ENCODE peak calls at places on chromosomes 11 and 22, in nine cellular contexts. One of them, this sample, is unnamed.

GRCh38 chr22:26673485-26673884 is 16.1 kb downstream of the MIAT start:
- DNase-seq in kidney epithelial cell: no peak
- DNase-seq in adrenal gland: no peak
- DNase-seq in stimulated activated CD8-positive, alpha-beta memory T cell treated with anti-CD3 and anti-CD28 coated beads, Interleukin-15, amount 100 ng/mL, for 1 hour: no peak
- DNase-seq in AG09309: no peak
- DNase-seq in T-helper 9 cell: no peak
- DNase-seq in GM20000: no peak
- DNase-seq in MCF 10A: peak; percentile 76
- DNase-seq in tibial nerve: no peak
- DNase-seq in this sample: no peak

GRCh38 chr11:68314886-68315580 is 2.6 kb downstream of the LRP5 start:
- DNase-seq in adrenal gland: peak; percentile 75
- DNase-seq in stimulated activated CD8-positive, alpha-beta memory T cell treated with anti-CD3 and anti-CD28 coated beads, Interleukin-15, amount 100 ng/mL, for 1 hour: no peak
- DNase-seq in kidney epithelial cell: no peak
- DNase-seq in T-helper 9 cell: no peak
- DNase-seq in MCF 10A: peak; percentile 75
- DNase-seq in AG09309: no peak
- DNase-seq in tibial nerve: no peak
- DNase-seq in GM20000: no peak
- DNase-seq in this sample: no peak

GRCh38 chr11:73975479-73975757 is 7.2 kb downstream of the UCP2 start:
- DNase-seq in adrenal gland: no peak
- DNase-seq in stimulated activated CD8-positive, alpha-beta memory T cell treated with anti-CD3 and anti-CD28 coated beads, Interleukin-15, amount 100 ng/mL, for 1 hour: no peak
- DNase-seq in T-helper 9 cell: no peak
- DNase-seq in MCF 10A: no peak
- DNase-seq in GM20000: no peak
- DNase-seq in AG09309: no peak
- DNase-seq in kidney epithelial cell: no peak
- DNase-seq in tibial nerve: no peak
- DNase-seq in this sample: no peak

GRCh38 chr11:30333405-30333804 is 10.5 kb downstream of the ARL14EP start:
- DNase-seq in GM20000: no peak
- DNase-seq in T-helper 9 cell: no peak
- DNase-seq in AG09309: no peak
- DNase-seq in stimulated activated CD8-positive, alpha-beta memory T cell treated with anti-CD3 and anti-CD28 coated beads, Interleukin-15, amount 100 ng/mL, for 1 hour: no peak
- DNase-seq in kidney epithelial cell: no peak
- DNase-seq in adrenal gland: no peak
- DNase-seq in tibial nerve: no peak
- DNase-seq in MCF 10A: peak; percentile 25
- DNase-seq in this sample: no peak

GRCh38 chr22:20466659-20467379 is 28.8 kb downstream of the KLHL22 start:
- DNase-seq in adrenal gland: no peak
- DNase-seq in MCF 10A: no peak
- DNase-seq in T-helper 9 cell: no peak
- DNase-seq in AG09309: no peak
- DNase-seq in stimulated activated CD8-positive, alpha-beta memory T cell treated with anti-CD3 and anti-CD28 coated beads, Interleukin-15, amount 100 ng/mL, for 1 hour: no peak
- DNase-seq in GM20000: no peak
- DNase-seq in tibial nerve: no peak
- DNase-seq in kidney epithelial cell: no peak
- DNase-seq in this sample: no peak

GRCh38 chr11:35009191-35009940 is 92.9 kb downstream of the PDHX start:
- DNase-seq in stimulated activated CD8-positive, alpha-beta memory T cell treated with anti-CD3 and anti-CD28 coated beads, Interleukin-15, amount 100 ng/mL, for 1 hour: no peak
- DNase-seq in kidney epithelial cell: peak; percentile 56
- DNase-seq in AG09309: peak; percentile 80
- DNase-seq in GM20000: no peak
- DNase-seq in T-helper 9 cell: no peak
- DNase-seq in adrenal gland: no peak
- DNase-seq in tibial nerve: no peak
- DNase-seq in MCF 10A: peak; percentile 94
- DNase-seq in this sample: no peak

GRCh38 chr11:33044281-33044680 is 4.9 kb downstream of the TCP11L1 start:
- DNase-seq in kidney epithelial cell: no peak
- DNase-seq in GM20000: no peak
- DNase-seq in T-helper 9 cell: no peak
- DNase-seq in MCF 10A: peak; percentile 76
- DNase-seq in adrenal gland: no peak
- DNase-seq in stimulated activated CD8-positive, alpha-beta memory T cell treated with anti-CD3 and anti-CD28 coated beads, Interleukin-15, amount 100 ng/mL, for 1 hour: no peak
- DNase-seq in AG09309: no peak
- DNase-seq in tibial nerve: no peak
- DNase-seq in this sample: no peak

GRCh38 chr22:50170453-50171318 is at the start of gene PANX2:
- DNase-seq in AG09309: no peak
- DNase-seq in adrenal gland: no peak
- DNase-seq in MCF 10A: no peak
- DNase-seq in T-helper 9 cell: no peak
- DNase-seq in kidney epithelial cell: no peak
- DNase-seq in tibial nerve: no peak
- DNase-seq in stimulated activated CD8-positive, alpha-beta memory T cell treated with anti-CD3 and anti-CD28 coated beads, Interleukin-15, amount 100 ng/mL, for 1 hour: no peak
- DNase-seq in GM20000: no peak
- DNase-seq in this sample: no peak

GRCh38 chr11:61908730-61909622 is 8.4 kb downstream of the RAB3IL1 start:
- DNase-seq in GM20000: no peak
- DNase-seq in stimulated activated CD8-positive, alpha-beta memory T cell treated with anti-CD3 and anti-CD28 coated beads, Interleukin-15, amount 100 ng/mL, for 1 hour: no peak
- DNase-seq in T-helper 9 cell: no peak
- DNase-seq in MCF 10A: no peak
- DNase-seq in AG09309: no peak
- DNase-seq in adrenal gland: no peak
- DNase-seq in kidney epithelial cell: no peak
- DNase-seq in tibial nerve: no peak
- DNase-seq in this sample: no peak

GRCh38 chr11:7512525-7513209 is 1.1 kb upstream of the PPFIBP2 start:
- DNase-seq in kidney epithelial cell: no peak
- DNase-seq in AG09309: peak; percentile 33
- DNase-seq in stimulated activated CD8-positive, alpha-beta memory T cell treated with anti-CD3 and anti-CD28 coated beads, Interleukin-15, amount 100 ng/mL, for 1 hour: no peak
- DNase-seq in T-helper 9 cell: no peak
- DNase-seq in tibial nerve: peak; percentile 73
- DNase-seq in MCF 10A: no peak
- DNase-seq in adrenal gland: peak; percentile 72
- DNase-seq in GM20000: peak; percentile 89
- DNase-seq in this sample: no peak

GRCh38 chr11:15905334-15905733 is 451.0 kb downstream of the SOX6 start:
- DNase-seq in adrenal gland: no peak
- DNase-seq in kidney epithelial cell: no peak
- DNase-seq in AG09309: no peak
- DNase-seq in MCF 10A: no peak
- DNase-seq in GM20000: no peak
- DNase-seq in tibial nerve: no peak
- DNase-seq in stimulated activated CD8-positive, alpha-beta memory T cell treated with anti-CD3 and anti-CD28 coated beads, Interleukin-15, amount 100 ng/mL, for 1 hour: no peak
- DNase-seq in T-helper 9 cell: no peak
- DNase-seq in this sample: no peak

GRCh38 chr22:49966716-49967332 is 6.3 kb downstream of the PIM3 start:
- DNase-seq in stimulated activated CD8-positive, alpha-beta memory T cell treated with anti-CD3 and anti-CD28 coated beads, Interleukin-15, amount 100 ng/mL, for 1 hour: no peak
- DNase-seq in AG09309: no peak
- DNase-seq in MCF 10A: no peak
- DNase-seq in adrenal gland: peak; percentile 76
- DNase-seq in T-helper 9 cell: no peak
- DNase-seq in GM20000: no peak
- DNase-seq in tibial nerve: peak; percentile 51
- DNase-seq in kidney epithelial cell: no peak
- DNase-seq in this sample: no peak

GRCh38 chr11:131851951-131852350 is 481.5 kb downstream of the NTM start:
- DNase-seq in T-helper 9 cell: no peak
- DNase-seq in AG09309: no peak
- DNase-seq in tibial nerve: no peak
- DNase-seq in stimulated activated CD8-positive, alpha-beta memory T cell treated with anti-CD3 and anti-CD28 coated beads, Interleukin-15, amount 100 ng/mL, for 1 hour: no peak
- DNase-seq in kidney epithelial cell: no peak
- DNase-seq in GM20000: no peak
- DNase-seq in MCF 10A: no peak
- DNase-seq in adrenal gland: no peak
- DNase-seq in this sample: no peak

GRCh38 chr11:2760196-2760871 is 60.5 kb upstream of the KCNQ1OT1 start:
- DNase-seq in AG09309: no peak
- DNase-seq in T-helper 9 cell: no peak
- DNase-seq in tibial nerve: no peak
- DNase-seq in kidney epithelial cell: no peak
- DNase-seq in GM20000: no peak
- DNase-seq in MCF 10A: no peak
- DNase-seq in adrenal gland: peak; percentile 22
- DNase-seq in stimulated activated CD8-positive, alpha-beta memory T cell treated with anti-CD3 and anti-CD28 coated beads, Interleukin-15, amount 100 ng/mL, for 1 hour: no peak
- DNase-seq in this sample: no peak

GRCh38 chr22:45164217-45165123 is 745 bp downstream of the NUP50 start:
- DNase-seq in MCF 10A: no peak
- DNase-seq in T-helper 9 cell: peak; percentile 30
- DNase-seq in adrenal gland: no peak
- DNase-seq in kidney epithelial cell: no peak
- DNase-seq in AG09309: no peak
- DNase-seq in stimulated activated CD8-positive, alpha-beta memory T cell treated with anti-CD3 and anti-CD28 coated beads, Interleukin-15, amount 100 ng/mL, for 1 hour: peak; percentile 8
- DNase-seq in tibial nerve: no peak
- DNase-seq in GM20000: peak; percentile 72
- DNase-seq in this sample: no peak

GRCh38 chr11:57460017-57460755 is at the start of gene RTN4RL2:
- DNase-seq in kidney epithelial cell: no peak
- DNase-seq in MCF 10A: peak; percentile 65
- DNase-seq in stimulated activated CD8-positive, alpha-beta memory T cell treated with anti-CD3 and anti-CD28 coated beads, Interleukin-15, amount 100 ng/mL, for 1 hour: no peak
- DNase-seq in tibial nerve: no peak
- DNase-seq in AG09309: no peak
- DNase-seq in T-helper 9 cell: no peak
- DNase-seq in adrenal gland: peak; percentile 52
- DNase-seq in GM20000: peak; percentile 89
- DNase-seq in this sample: no peak

GRCh38 chr11:134633276-134633675 is 221.2 kb upstream of the B3GAT1 start:
- DNase-seq in kidney epithelial cell: no peak
- DNase-seq in GM20000: no peak
- DNase-seq in AG09309: no peak
- DNase-seq in MCF 10A: no peak
- DNase-seq in adrenal gland: no peak
- DNase-seq in T-helper 9 cell: no peak
- DNase-seq in stimulated activated CD8-positive, alpha-beta memory T cell treated with anti-CD3 and anti-CD28 coated beads, Interleukin-15, amount 100 ng/mL, for 1 hour: no peak
- DNase-seq in tibial nerve: no peak
- DNase-seq in this sample: no peak

GRCh38 chr11:102530558-102530957 is at the start of gene MMP7:
- DNase-seq in GM20000: no peak
- DNase-seq in tibial nerve: no peak
- DNase-seq in T-helper 9 cell: no peak
- DNase-seq in stimulated activated CD8-positive, alpha-beta memory T cell treated with anti-CD3 and anti-CD28 coated beads, Interleukin-15, amount 100 ng/mL, for 1 hour: no peak
- DNase-seq in adrenal gland: no peak
- DNase-seq in kidney epithelial cell: peak; percentile 64
- DNase-seq in AG09309: no peak
- DNase-seq in MCF 10A: peak; percentile 61
- DNase-seq in this sample: no peak

GRCh38 chr22:41597635-41597953 is 8.0 kb upstream of the PMM1 start:
- DNase-seq in AG09309: no peak
- DNase-seq in T-helper 9 cell: no peak
- DNase-seq in GM20000: no peak
- DNase-seq in adrenal gland: no peak
- DNase-seq in stimulated activated CD8-positive, alpha-beta memory T cell treated with anti-CD3 and anti-CD28 coated beads, Interleukin-15, amount 100 ng/mL, for 1 hour: no peak
- DNase-seq in tibial nerve: no peak
- DNase-seq in MCF 10A: no peak
- DNase-seq in kidney epithelial cell: no peak
- DNase-seq in this sample: no peak

GRCh38 chr11:2290351-2290841 is 11.3 kb downstream of the C11orf21 start:
- DNase-seq in GM20000: no peak
- DNase-seq in adrenal gland: no peak
- DNase-seq in stimulated activated CD8-positive, alpha-beta memory T cell treated with anti-CD3 and anti-CD28 coated beads, Interleukin-15, amount 100 ng/mL, for 1 hour: no peak
- DNase-seq in tibial nerve: no peak
- DNase-seq in T-helper 9 cell: no peak
- DNase-seq in kidney epithelial cell: no peak
- DNase-seq in AG09309: no peak
- DNase-seq in MCF 10A: no peak
- DNase-seq in this sample: no peak

GRCh38 chr11:19869946-19870589 is 157.4 kb downstream of the NAV2 start:
- DNase-seq in GM20000: no peak
- DNase-seq in adrenal gland: no peak
- DNase-seq in AG09309: no peak
- DNase-seq in MCF 10A: no peak
- DNase-seq in tibial nerve: no peak
- DNase-seq in stimulated activated CD8-positive, alpha-beta memory T cell treated with anti-CD3 and anti-CD28 coated beads, Interleukin-15, amount 100 ng/mL, for 1 hour: no peak
- DNase-seq in kidney epithelial cell: no peak
- DNase-seq in T-helper 9 cell: no peak
- DNase-seq in this sample: no peak

GRCh38 chr22:39223091-39223710 is 21.6 kb downstream of the PDGFB start:
- DNase-seq in tibial nerve: no peak
- DNase-seq in GM20000: no peak
- DNase-seq in AG09309: peak; percentile 29
- DNase-seq in MCF 10A: no peak
- DNase-seq in kidney epithelial cell: no peak
- DNase-seq in adrenal gland: no peak
- DNase-seq in stimulated activated CD8-positive, alpha-beta memory T cell treated with anti-CD3 and anti-CD28 coated beads, Interleukin-15, amount 100 ng/mL, for 1 hour: no peak
- DNase-seq in T-helper 9 cell: no peak
- DNase-seq in this sample: no peak

GRCh38 chr11:75474240-75474639 is 41.2 kb upstream of the KLHL35 start:
- DNase-seq in GM20000: no peak
- DNase-seq in stimulated activated CD8-positive, alpha-beta memory T cell treated with anti-CD3 and anti-CD28 coated beads, Interleukin-15, amount 100 ng/mL, for 1 hour: no peak
- DNase-seq in T-helper 9 cell: no peak
- DNase-seq in kidney epithelial cell: no peak
- DNase-seq in MCF 10A: no peak
- DNase-seq in tibial nerve: no peak
- DNase-seq in adrenal gland: no peak
- DNase-seq in AG09309: no peak
- DNase-seq in this sample: no peak

GRCh38 chr11:45847908-45848316 is 637 bp downstream of the CRY2 start:
- DNase-seq in GM20000: peak; percentile 50
- DNase-seq in adrenal gland: peak; percentile 72
- DNase-seq in kidney epithelial cell: no peak
- DNase-seq in tibial nerve: peak; percentile 24
- DNase-seq in AG09309: peak; percentile 25
- DNase-seq in stimulated activated CD8-positive, alpha-beta memory T cell treated with anti-CD3 and anti-CD28 coated beads, Interleukin-15, amount 100 ng/mL, for 1 hour: peak; percentile 11
- DNase-seq in MCF 10A: peak; percentile 25
- DNase-seq in T-helper 9 cell: peak; percentile 11
- DNase-seq in this sample: no peak

GRCh38 chr22:23752090-23752691 is 1.3 kb upstream of the ZNF70 start:
- DNase-seq in tibial nerve: no peak
- DNase-seq in kidney epithelial cell: no peak
- DNase-seq in MCF 10A: no peak
- DNase-seq in adrenal gland: no peak
- DNase-seq in stimulated activated CD8-positive, alpha-beta memory T cell treated with anti-CD3 and anti-CD28 coated beads, Interleukin-15, amount 100 ng/mL, for 1 hour: no peak
- DNase-seq in T-helper 9 cell: no peak
- DNase-seq in GM20000: peak; percentile 77
- DNase-seq in AG09309: no peak
- DNase-seq in this sample: no peak

GRCh38 chr11:68998390-68998911 is 14.6 kb downstream of the MRGPRF start:
- DNase-seq in tibial nerve: no peak
- DNase-seq in AG09309: no peak
- DNase-seq in adrenal gland: peak; percentile 53
- DNase-seq in GM20000: no peak
- DNase-seq in stimulated activated CD8-positive, alpha-beta memory T cell treated with anti-CD3 and anti-CD28 coated beads, Interleukin-15, amount 100 ng/mL, for 1 hour: no peak
- DNase-seq in MCF 10A: peak; percentile 15
- DNase-seq in T-helper 9 cell: no peak
- DNase-seq in kidney epithelial cell: no peak
- DNase-seq in this sample: no peak